ENCODE peak calls at places on chromosomes 5 and 9, in five cellular contexts. S is HCT116; I is EH; L is HEK293T; A is stimulated activated CD4-positive, alpha-beta T cell treated with anti-CD3 and anti-CD28 coated beads, Interleukin-15, amount 100 ng/mL, for 1 hour. U is an unnamed sample.

GRCh38 chr5:329758-330149 is 8.2 kb downstream of the AHRR start:
- DNase-seq in S (no peak), A (no peak), I (no peak), L (no peak), U (no peak)

GRCh38 chr9:95028855-95029219 is 288.7 kb downstream of the FANCC start:
- DNase-seq in A (no peak), S (no peak), L (no peak), I (no peak), U (no peak)

GRCh38 chr5:99061711-99062110 is 132.9 kb upstream of the CHD1 start:
- DNase-seq in A (no peak), S (no peak), L (no peak), I (peak), U (peak)

GRCh38 chr5:74919487-74919886 is 53.3 kb upstream of the FAM169A start:
- DNase-seq in A (no peak), S (peak), L (peak), I (peak), U (peak)

GRCh38 chr5:80408475-80408875 is 611 bp downstream of the ZFYVE16 start:
- DNase-seq in A (no peak), L (peak), S (no peak), I (peak), U (peak)

GRCh38 chr5:72346396-72346795 is 26.2 kb downstream of the PTCD2 start:
- DNase-seq in L (no peak), S (no peak), A (no peak), I (no peak), U (no peak)

GRCh38 chr5:135308245-135308644 is 90.8 kb downstream of the MACROH2A1 start:
- DNase-seq in I (peak), S (no peak), A (no peak), L (no peak), U (peak)

GRCh38 chr9:35675204-35675603 is 1.5 kb downstream of the CA9 start:
- DNase-seq in A (no peak), L (no peak), I (no peak), S (no peak), U (no peak)

GRCh38 chr9:71746753-71747115 is 21.6 kb downstream of the CEMIP2 start:
- DNase-seq in I (no peak), A (no peak), S (no peak), L (no peak), U (no peak)